ENCODE peak calls at places on chromosomes 1 and 21, in five cellular contexts. S is mesenchymal stem cell, U is IMR-90, P is aorta, C is HepG2. J is an unnamed sample.

GRCh38 chr1:223153177-223154119 is 10.4 kb upstream of the TLR5 start:
- DNase-seq in U (peak; percentile 41), S (peak; percentile 21), C (no peak), P (no peak), J (no peak)

GRCh38 chr21:33308586-33309490 is 15.9 kb upstream of the IFNAR1 start:
- DNase-seq in S (peak; percentile 52), P (no peak), U (peak; percentile 55), C (no peak), J (no peak)

GRCh38 chr1:238487931-238488330 is 597.2 kb upstream of the ZP4 start:
- DNase-seq in S (no peak), P (no peak), U (peak; percentile 49), C (no peak), J (no peak)

GRCh38 chr1:199590708-199591107 is 436.8 kb upstream of the NR5A2 start:
- DNase-seq in S (no peak), P (no peak), U (no peak), C (no peak), J (no peak)

GRCh38 chr1:1306070-1306660 is 1.6 kb downstream of the ACAP3 start:
- DNase-seq in S (peak; percentile 52), C (peak; percentile 60), U (peak; percentile 27), P (no peak), J (no peak)

GRCh38 chr21:32994305-32994704 is 31.4 kb upstream of the OLIG2 start:
- DNase-seq in S (peak; percentile 25), P (no peak), C (no peak), U (peak; percentile 31), J (no peak)

GRCh38 chr1:173190101-173190895 is 16.8 kb downstream of the TNFSF4 start:
- DNase-seq in C (peak; percentile 85), S (peak; percentile 88), P (peak; percentile 89), U (peak; percentile 62), J (peak; percentile 44)

GRCh38 chr1:166975361-166976129 is at the start of gene ILDR2:
- DNase-seq in S (peak; percentile 44), U (peak; percentile 5), C (no peak), P (peak; percentile 53), J (peak; percentile 40)

GRCh38 chr21:43985690-43986251 is 26.3 kb upstream of the TRAPPC10 start:
- DNase-seq in P (no peak), U (no peak), C (no peak), S (no peak), J (no peak)

GRCh38 chr1:98051065-98051675 is 130.3 kb upstream of the DPYD start:
- DNase-seq in S (peak; percentile 79), U (peak; percentile 83), C (peak; percentile 58), P (peak; percentile 65), J (peak; percentile 63)

DNA sequence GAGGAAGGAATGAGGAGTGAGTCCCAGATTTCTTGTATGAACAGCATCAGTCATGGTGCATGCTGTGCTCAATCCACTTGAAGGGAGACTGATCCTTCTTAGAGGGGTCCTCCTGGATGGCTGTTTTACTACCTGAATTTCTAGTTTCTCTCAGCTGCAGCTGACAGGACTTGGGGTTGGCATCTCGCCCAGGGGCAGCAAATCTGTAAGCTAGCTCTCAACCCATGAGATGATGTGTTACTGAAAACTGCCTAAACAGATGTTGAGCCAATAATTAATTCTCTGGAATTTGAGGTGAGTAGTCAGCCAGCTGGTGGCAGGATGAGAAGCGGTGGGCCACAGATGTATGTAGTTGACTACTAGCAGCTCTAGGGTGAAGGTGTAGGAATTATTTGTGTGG is 19.6 kb downstream of the BACH1 start:
- DNase-seq in P (no peak), C (no peak), U (peak; percentile 52), S (no peak), J (no peak)
- H3K4me1 ChIP-seq in P (peaks cover 3% of the 10 kb centered on the region), C (peaks cover 41% of the 10 kb centered on the region), U (peaks cover 24% of the 10 kb centered on the region), S (peaks cover 14% of the 10 kb centered on the region), J (peaks cover 62% of the 10 kb centered on the region)

GRCh38 chr1:159918041-159918917 is 7.0 kb downstream of the TAGLN2 start:
- DNase-seq in C (no peak), S (peak; percentile 47), U (peak; percentile 67), P (peak; percentile 46), J (no peak)
- H3K4me1 ChIP-seq in C (peaks cover 13% of the 10 kb centered on the region), S (peaks cover 55% of the 10 kb centered on the region), U (peaks cover 39% of the 10 kb centered on the region), P (no peaks in the 10 kb centered on the region), J (peaks cover 28% of the 10 kb centered on the region)

GRCh38 chr1:35850716-35851115 is 32.3 kb upstream of the AGO1 start:
- DNase-seq in P (no peak), C (no peak), S (no peak), U (no peak), J (no peak)

GRCh38 chr1:35847935-35848565 is 35.0 kb upstream of the AGO1 start:
- DNase-seq in U (no peak), S (no peak), P (no peak), C (no peak), J (no peak)

GRCh38 chr1:35852241-35852640 is 30.8 kb upstream of the AGO1 start:
- DNase-seq in C (no peak), P (no peak), S (no peak), U (no peak), J (no peak)

GRCh38 chr1:35851175-35851869 is 31.7 kb upstream of the AGO1 start:
- DNase-seq in C (no peak), U (peak; percentile 74), P (no peak), S (no peak), J (no peak)

GRCh38 chr1:35850051-35850450 is 33.0 kb upstream of the AGO1 start:
- DNase-seq in C (no peak), P (no peak), U (no peak), S (no peak), J (no peak)
- H3K4me1 ChIP-seq in C (no peaks in the 10 kb centered on the region), P (peaks cover 8% of the 10 kb centered on the region), U (peaks cover 5% of the 10 kb centered on the region), S (no peaks in the 10 kb centered on the region), J (peaks cover 24% of the 10 kb centered on the region)

GRCh38 chr1:24357011-24357410 is 37.9 kb downstream of the GRHL3 start:
- DNase-seq in U (no peak), C (no peak), S (no peak), P (no peak), J (no peak)

GRCh38 chr1:24351247-24351646 is 32.1 kb downstream of the GRHL3 start:
- DNase-seq in C (no peak), U (no peak), P (no peak), S (no peak), J (no peak)

GRCh38 chr1:24353292-24353891 is 34.2 kb downstream of the GRHL3 start:
- DNase-seq in P (no peak), U (no peak), S (no peak), C (no peak), J (no peak)

GRCh38 chr1:24351918-24352637 is 32.9 kb downstream of the GRHL3 start:
- DNase-seq in P (no peak), S (peak; percentile 61), C (no peak), U (peak; percentile 73), J (no peak)

DNA sequence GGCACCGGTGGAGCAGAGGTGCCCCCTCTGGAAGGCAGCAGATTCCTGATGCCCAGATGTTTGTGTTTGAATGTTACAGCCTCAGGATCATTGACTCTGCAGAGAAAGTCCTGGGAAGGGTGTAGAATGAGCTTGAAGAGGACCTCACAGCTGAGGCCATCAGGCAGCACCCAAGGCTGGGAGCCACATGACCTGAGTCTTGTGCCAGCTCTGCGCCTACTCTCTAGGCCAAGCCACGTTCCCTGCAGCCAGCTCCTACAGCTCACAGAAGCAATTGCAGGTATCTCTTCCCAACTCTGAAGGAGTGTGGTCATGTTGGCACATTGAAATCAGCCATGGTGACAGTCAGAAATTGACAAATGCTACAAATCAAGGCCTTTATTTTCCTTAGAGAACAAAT is 36.3 kb downstream of the GRHL3 start:
- DNase-seq in P (no peak), C (no peak), S (no peak), U (no peak), J (no peak)
- H3K4me1 ChIP-seq in P (no peaks in the 10 kb centered on the region), C (no peaks in the 10 kb centered on the region), S (peaks cover 7% of the 10 kb centered on the region), U (peaks cover 6% of the 10 kb centered on the region), J (no peaks in the 10 kb centered on the region)

GRCh38 chr1:94250341-94250740 is 13.0 kb upstream of the ARHGAP29 start:
- DNase-seq in U (no peak), C (no peak), P (no peak), S (no peak), J (no peak)

GRCh38 chr1:94253456-94254042 is 16.2 kb upstream of the ARHGAP29 start:
- DNase-seq in C (no peak), P (no peak), S (no peak), U (no peak), J (no peak)

GRCh38 chr1:94255476-94255875 is 18.1 kb upstream of the ARHGAP29 start:
- DNase-seq in S (no peak), U (peak; percentile 33), P (no peak), C (no peak), J (no peak)

GRCh38 chr1:94257451-94257850 is 20.1 kb upstream of the ARHGAP29 start:
- DNase-seq in C (no peak), U (no peak), S (no peak), P (no peak), J (no peak)

GRCh38 chr1:94254073-94254810 is 16.9 kb upstream of the ARHGAP29 start:
- DNase-seq in S (no peak), U (peak; percentile 33), C (no peak), P (no peak), J (no peak)
- H3K4me1 ChIP-seq in S (peaks cover 5% of the 10 kb centered on the region), U (peaks cover 5% of the 10 kb centered on the region), C (peaks cover 22% of the 10 kb centered on the region), P (no peaks in the 10 kb centered on the region), J (peaks cover 9% of the 10 kb centered on the region)

GRCh38 chr1:229641306-229641705 is 15.3 kb downstream of the URB2 start:
- DNase-seq in C (no peak), S (no peak), P (no peak), U (no peak), J (no peak)
- H3K4me1 ChIP-seq in C (no peaks in the 10 kb centered on the region), S (peaks cover 8% of the 10 kb centered on the region), P (no peaks in the 10 kb centered on the region), U (peaks cover 4% of the 10 kb centered on the region), J (peaks cover 25% of the 10 kb centered on the region)

J was measured in psoas muscle.